ENCODE peak calls at places on chromosomes 6 and 20, in five cellular contexts. O is glutamatergic neuron, Y is AG04450, L is AG10803, D is natural killer cell. F is an unnamed sample.

GRCh38 chr20:51660741-51661608 is 107.2 kb downstream of the ATP9A start:
- DNase-seq in L (peak; percentile 92), O (no peak), D (no peak), Y (peak; percentile 68), F (peak; percentile 72)

GRCh38 chr6:1870902-1871301 is 261.2 kb downstream of the FOXC1 start:
- DNase-seq in Y (no peak), L (no peak), O (no peak), D (no peak), F (no peak)

GRCh38 chr6:123610779-123611178 is 26.0 kb downstream of the TRDN start:
- DNase-seq in Y (no peak), D (no peak), L (no peak), O (no peak), F (no peak)

GRCh38 chr6:149235130-149235561 is 82.4 kb upstream of the TAB2 start:
- DNase-seq in Y (no peak), L (peak; percentile 17), D (no peak), O (no peak), F (peak; percentile 22)

GRCh38 chr6:167722634-167723309 is 103.9 kb upstream of the AFDN start:
- DNase-seq in L (no peak), O (no peak), Y (no peak), D (no peak), F (no peak)

GRCh38 chr20:10303852-10304251 is 85.2 kb downstream of the SNAP25 start:
- DNase-seq in D (no peak), O (no peak), Y (no peak), L (no peak), F (no peak)

GRCh38 chr20:63979221-63979548 is 257 bp downstream of the SAMD10 start:
- DNase-seq in Y (no peak), D (no peak), L (no peak), O (no peak), F (no peak)

GRCh38 chr6:130033999-130034814 is 15.8 kb downstream of the L3MBTL3 start:
- DNase-seq in L (peak; percentile 88), O (no peak), Y (peak; percentile 34), D (no peak), F (no peak)

GRCh38 chr6:133756046-133756445 is 132.9 kb upstream of the TCF21 start:
- DNase-seq in Y (no peak), L (peak; percentile 63), O (no peak), D (no peak), F (no peak)

GRCh38 chr20:12715371-12715770 is 293.4 kb upstream of the SPTLC3 start:
- DNase-seq in Y (no peak), L (no peak), O (no peak), D (no peak), F (no peak)

GRCh38 chr6:108733706-108734105 is 114.5 kb upstream of the ARMC2 start:
- DNase-seq in L (no peak), O (no peak), Y (no peak), D (no peak), F (no peak)

GRCh38 chr6:159252955-159253508 is 83.8 kb downstream of the FNDC1 start:
- DNase-seq in D (no peak), L (peak; percentile 77), O (no peak), Y (peak; percentile 4), F (no peak)

GRCh38 chr6:37049990-37050853 is 44.8 kb downstream of the FGD2 start:
- DNase-seq in L (no peak), O (no peak), Y (no peak), D (peak; percentile 53), F (no peak)

GRCh38 chr6:32847004-32847403 is 3.2 kb upstream of the PSMB8 start:
- DNase-seq in D (no peak), Y (no peak), O (no peak), L (no peak), F (no peak)

GRCh38 chr6:37205189-37205996 is 35.4 kb downstream of the PIM1 start:
- DNase-seq in L (no peak), O (no peak), D (no peak), Y (no peak), F (no peak)

GRCh38 chr20:33790571-33790970 is 20.6 kb upstream of the CHMP4B start:
- DNase-seq in D (no peak), L (no peak), O (no peak), Y (no peak), F (no peak)

GRCh38 chr6:27970444-27970843 is 13.4 kb downstream of the OR2B6 start:
- DNase-seq in D (no peak), L (no peak), O (no peak), Y (no peak), F (no peak)

GRCh38 chr6:96013531-96013930 is 2.2 kb upstream of the FUT9 start:
- DNase-seq in L (no peak), O (no peak), Y (no peak), D (no peak), F (no peak)

GRCh38 chr6:25175216-25175615 is 104.0 kb upstream of the CARMIL1 start:
- DNase-seq in O (no peak), Y (no peak), D (no peak), L (no peak), F (no peak)

GRCh38 chr20:5652626-5653573 is 97.3 kb upstream of the SHLD1 start:
- DNase-seq in D (no peak), L (peak; percentile 20), Y (peak; percentile 83), O (no peak), F (peak; percentile 49)

GRCh38 chr6:56004421-56004820 is 129.0 kb upstream of the BMP5 start:
- DNase-seq in D (no peak), Y (no peak), O (no peak), L (peak; percentile 51), F (no peak)

GRCh38 chr6:32830936-32831335 is 7.6 kb downstream of the TAP2 start:
- DNase-seq in O (no peak), D (no peak), Y (no peak), L (no peak), F (no peak)

GRCh38 chr20:14711681-14712080 is 374.3 kb upstream of the FLRT3 start:
- DNase-seq in O (no peak), L (peak; percentile 1), D (no peak), Y (no peak), F (no peak)

GRCh38 chr6:3451498-3451897 is 5.4 kb downstream of the SLC22A23 start:
- DNase-seq in L (peak; percentile 46), O (no peak), D (no peak), Y (no peak), F (no peak)

GRCh38 chr6:3455121-3455489 is 1.7 kb downstream of the SLC22A23 start:
- DNase-seq in O (no peak), D (no peak), L (no peak), Y (no peak), F (no peak)

GRCh38 chr6:3455490-3456394 is 1.1 kb downstream of the SLC22A23 start:
- DNase-seq in L (no peak), Y (no peak), O (peak; percentile 68), D (no peak), F (no peak)

GRCh38 chr6:3454206-3455016 is 2.4 kb downstream of the SLC22A23 start:
- DNase-seq in D (no peak), L (no peak), O (no peak), Y (no peak), F (no peak)

DNA sequence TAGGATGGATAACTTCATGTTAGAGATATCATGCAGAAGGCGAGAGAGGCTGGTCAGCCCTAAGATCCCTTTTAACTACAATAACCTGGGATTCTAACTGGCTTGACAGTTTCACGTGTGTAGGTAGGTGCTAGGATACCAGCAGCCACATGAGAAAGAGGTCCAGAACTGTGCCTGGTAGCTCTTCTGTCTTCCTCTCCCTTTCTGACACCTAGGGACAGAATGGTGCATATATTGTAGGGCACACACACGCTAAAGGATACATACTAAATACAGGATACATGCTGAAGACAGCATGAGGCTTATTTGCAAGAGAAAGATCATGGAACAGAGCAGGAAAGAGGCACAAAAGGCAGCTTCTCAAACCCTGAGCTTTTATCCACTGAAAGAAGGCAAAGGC is 3.4 kb downstream of the SLC22A23 start:
- DNase-seq in O (no peak), Y (no peak), D (no peak), L (no peak), F (no peak)
- TF ChIP-seq CTCF in O (no peak), Y (no peak), D (no peak), L (no peak), F (no peak)

DNA sequence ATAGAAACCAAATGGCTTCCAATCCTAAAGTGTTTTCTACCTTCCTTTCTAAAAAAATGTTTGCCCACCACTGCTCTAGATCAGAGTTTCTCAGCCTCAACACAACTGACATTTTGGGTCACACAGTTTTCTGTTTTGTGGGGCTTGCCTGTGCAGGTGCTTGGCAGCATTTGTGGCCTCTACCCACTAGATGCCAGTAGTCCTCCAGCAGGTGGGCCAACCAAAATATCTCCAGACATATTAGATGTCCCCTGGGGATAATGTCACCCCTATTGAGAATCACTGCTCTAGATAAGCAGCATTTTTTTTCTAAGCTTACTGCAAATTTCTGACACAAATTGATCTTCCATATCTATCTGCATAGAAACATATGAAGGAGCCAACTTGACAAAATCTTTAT is 26.3 kb upstream of the EPM2A start:
- DNase-seq in D (no peak), O (no peak), L (no peak), Y (no peak), F (no peak)
- TF ChIP-seq CTCF in D (no peak), O (no peak), L (no peak), Y (no peak), F (no peak)

GRCh38 chr6:21526974-21527373 is 66.6 kb upstream of the SOX4 start:
- DNase-seq in D (no peak), Y (no peak), L (no peak), O (no peak), F (no peak)

GRCh38 chr6:21527731-21528130 is 65.8 kb upstream of the SOX4 start:
- DNase-seq in D (no peak), L (no peak), O (no peak), Y (no peak), F (no peak)

GRCh38 chr6:21523652-21524051 is 69.9 kb upstream of the SOX4 start:
- DNase-seq in L (no peak), Y (no peak), D (no peak), O (no peak), F (no peak)

GRCh38 chr6:21522007-21522758 is 71.4 kb upstream of the SOX4 start:
- DNase-seq in Y (no peak), O (no peak), D (no peak), L (no peak), F (no peak)

GRCh38 chr6:21522773-21523490 is 70.6 kb upstream of the SOX4 start:
- DNase-seq in D (no peak), Y (no peak), O (peak; percentile 65), L (no peak), F (no peak)
- TF ChIP-seq CTCF in D (no peak), Y (no peak), O (peak; percentile 47), L (peak; percentile 3), F (no peak)

GRCh38 chr20:32155017-32155965 is 45.8 kb downstream of the TM9SF4 start:
- DNase-seq in D (no peak), L (peak; percentile 77), Y (peak; percentile 29), O (peak; percentile 75), F (peak; percentile 63)
- TF ChIP-seq CTCF in D (no peak), L (peak; percentile 22), Y (peak; percentile 46), O (no peak), F (no peak)

GRCh38 chr6:138387577-138388368 is 10.1 kb downstream of the SMIM28 start:
- DNase-seq in O (no peak), L (no peak), Y (no peak), D (no peak), F (no peak)
- TF ChIP-seq CTCF in O (no peak), L (no peak), Y (no peak), D (no peak), F (no peak)

DNA sequence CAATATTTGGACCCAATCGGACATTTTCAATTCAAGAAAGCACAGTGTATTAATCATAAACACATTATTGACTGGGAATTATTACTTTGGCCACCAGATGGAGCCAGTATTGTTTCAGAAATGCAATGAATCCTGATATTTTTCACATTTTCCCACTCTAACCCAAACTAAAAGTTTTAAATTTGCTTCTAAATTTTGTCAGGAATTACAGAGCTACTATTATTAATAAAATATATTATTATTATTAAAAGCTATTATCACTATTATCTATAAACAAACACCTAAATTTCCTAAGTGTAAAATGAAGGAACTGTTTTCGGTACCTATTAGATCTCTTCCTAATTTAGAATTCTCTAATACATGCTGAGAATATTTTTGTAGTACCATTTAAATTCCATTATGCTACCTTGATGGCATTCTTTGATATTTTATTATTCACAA is 245.3 kb downstream of the OGFRL1 start:
- DNase-seq in Y (no peak), O (no peak), L (peak; percentile 50), D (no peak), F (no peak)
- TF ChIP-seq CTCF in Y (peak; percentile 70), O (peak; percentile 86), L (peak; percentile 71), D (no peak), F (peak; percentile 58)